ENCODE peak calls at places on chromosome 4, in five cellular contexts. A is HL-60, E is A549, O is HepG2, Y is HCT116. Q is an unnamed sample.

GRCh38 chr4:19408488-19408887 is 843.2 kb upstream of the SLIT2 start:
- DNase-seq in E (no peak), Y (no peak), O (no peak), A (no peak), Q (no peak)

GRCh38 chr4:141462361-141462760 is 174.0 kb upstream of the IL15 start:
- DNase-seq in Y (no peak), E (no peak), A (no peak), O (no peak), Q (no peak)

GRCh38 chr4:144820115-144820514 is 174.2 kb downstream of the HHIP start:
- DNase-seq in E (no peak), A (no peak), O (no peak), Y (no peak), Q (no peak)

GRCh38 chr4:112312610-112313239 is 15.6 kb downstream of the ALPK1 start:
- DNase-seq in A (peak; percentile 85), O (no peak), Y (no peak), E (no peak), Q (no peak)

GRCh38 chr4:174256277-174256713 is 27.2 kb downstream of the FBXO8 start:
- DNase-seq in O (no peak), Y (no peak), E (no peak), A (no peak), Q (no peak)

GRCh38 chr4:159413252-159413941 is 310.5 kb downstream of the RAPGEF2 start:
- DNase-seq in E (no peak), Y (no peak), O (no peak), A (no peak), Q (no peak)

GRCh38 chr4:182918791-182919302 is 1.7 kb upstream of the DCTD start:
- DNase-seq in Y (no peak), E (no peak), A (peak; percentile 46), O (no peak), Q (no peak)

GRCh38 chr4:25155957-25156356 is 4.3 kb downstream of the SEPSECS start:
- DNase-seq in O (peak; percentile 45), A (no peak), Y (no peak), E (no peak), Q (no peak)

GRCh38 chr4:5524900-5525299 is 183.5 kb downstream of the EVC2 start:
- DNase-seq in A (no peak), Y (no peak), E (no peak), O (no peak), Q (no peak)
- TF ChIP-seq REST in A (no peak), Y (no peak), E (no peak), O (no peak), Q (no peak)

GRCh38 chr4:114081783-114082182 is 102.3 kb upstream of the ARSJ start:
- DNase-seq in A (no peak), O (no peak), E (no peak), Y (no peak), Q (no peak)

GRCh38 chr4:114076865-114077264 is 97.4 kb upstream of the ARSJ start:
- DNase-seq in O (no peak), A (no peak), E (no peak), Y (no peak), Q (no peak)

GRCh38 chr4:114078636-114079035 is 99.2 kb upstream of the ARSJ start:
- DNase-seq in Y (no peak), E (no peak), O (no peak), A (no peak), Q (no peak)

GRCh38 chr4:114082348-114082747 is 102.9 kb upstream of the ARSJ start:
- DNase-seq in O (no peak), Y (no peak), E (no peak), A (no peak), Q (no peak)

GRCh38 chr4:114077610-114078009 is 98.2 kb upstream of the ARSJ start:
- DNase-seq in E (no peak), A (no peak), Y (peak; percentile 26), O (no peak), Q (peak; percentile 2)
- TF ChIP-seq REST in E (no peak), A (no peak), Y (no peak), O (no peak), Q (no peak)

GRCh38 chr4:127634181-127634580 is 1.4 kb downstream of the INTU start:
- DNase-seq in Y (no peak), A (no peak), O (no peak), E (no peak), Q (no peak)

GRCh38 chr4:127631420-127631819 is 1.3 kb upstream of the INTU start:
- DNase-seq in Y (no peak), E (no peak), O (no peak), A (no peak), Q (no peak)

GRCh38 chr4:127630152-127630551 is 2.6 kb upstream of the INTU start:
- DNase-seq in E (no peak), A (no peak), O (no peak), Y (no peak), Q (no peak)

DNA sequence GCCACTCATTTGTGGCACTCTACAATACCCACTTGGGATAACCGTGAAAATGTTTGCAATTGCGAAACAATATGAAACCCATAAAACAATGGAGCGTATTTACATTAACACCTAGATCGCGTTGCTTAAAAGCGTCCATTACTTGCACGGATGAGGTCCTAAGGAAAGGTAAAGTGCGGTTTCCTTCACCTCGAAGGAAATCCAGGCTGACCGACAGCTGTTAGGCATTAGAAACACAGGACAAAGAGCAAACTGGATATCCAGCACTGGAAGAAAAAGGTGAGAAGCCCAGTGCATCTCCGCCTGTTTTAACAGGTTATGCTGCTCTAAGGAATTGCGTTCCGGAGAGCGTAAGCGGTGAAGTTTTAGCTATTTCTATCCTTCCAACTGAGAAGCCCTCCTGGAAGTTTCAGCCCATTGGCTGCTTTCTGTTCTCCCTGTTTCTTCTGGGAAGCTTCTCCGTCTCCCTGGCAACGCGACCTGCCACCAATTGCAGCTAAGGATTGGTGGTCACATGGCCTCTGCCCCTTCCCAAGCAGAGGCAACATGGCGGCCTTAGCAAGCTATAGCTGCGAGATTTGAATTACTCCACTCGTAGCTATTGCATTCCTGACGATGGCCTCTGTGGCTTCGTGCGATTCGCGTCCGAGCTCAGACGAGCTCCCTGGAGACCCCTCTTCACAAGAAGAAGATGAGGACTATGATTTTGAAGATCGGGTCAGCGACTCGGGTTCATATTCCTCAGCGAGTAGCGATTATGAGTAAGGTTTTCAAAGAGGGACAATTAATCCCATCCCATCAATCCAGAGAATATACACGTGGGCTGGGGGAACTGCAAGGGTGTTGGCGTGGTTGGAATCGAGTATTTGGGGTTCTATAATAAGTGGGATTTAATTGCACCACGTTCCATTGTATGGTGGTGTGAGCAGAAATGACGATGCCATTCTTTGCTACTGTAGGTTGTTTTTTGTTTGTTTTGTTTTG is at the start of gene INTU:
- DNase-seq in Y (peak; percentile 92), E (peak; percentile 87), O (peak; percentile 93), A (peak; percentile 96), Q (peak; percentile 61)
- TF ChIP-seq REST in Y (no peak), E (no peak), O (no peak), A (no peak), Q (no peak)

DNA sequence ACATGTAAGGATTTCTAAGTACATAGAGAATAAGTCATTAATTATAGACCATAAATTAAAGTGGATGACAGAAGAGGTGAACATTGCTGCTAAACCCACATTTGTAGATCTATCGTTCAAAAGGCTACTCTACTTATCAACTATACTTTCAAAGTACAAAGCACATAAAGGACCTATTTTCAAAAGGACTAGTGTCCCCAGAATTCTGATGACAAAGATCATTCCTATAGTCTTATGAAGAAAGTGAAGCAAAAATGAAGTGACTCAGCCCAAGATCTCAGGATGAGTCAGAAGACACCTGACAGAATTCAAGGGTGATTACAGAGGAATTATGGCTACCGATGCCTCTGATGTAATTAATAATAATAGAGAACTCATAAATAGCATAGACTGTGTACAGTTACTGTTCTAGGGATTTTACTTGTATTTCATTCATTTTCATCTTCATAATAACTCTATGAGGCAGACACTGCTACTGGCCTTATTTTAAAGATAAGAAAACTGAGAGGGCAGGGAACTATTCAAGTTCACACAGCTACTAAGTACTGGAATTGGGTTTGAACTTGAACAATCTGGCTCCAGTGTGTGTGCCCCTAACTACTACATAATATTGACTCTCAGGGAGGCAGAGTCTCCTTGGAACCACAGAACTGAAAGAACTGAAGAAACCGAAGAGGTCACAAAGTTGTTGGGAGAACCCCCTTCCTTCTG is 17.1 kb downstream of the USP46 start:
- DNase-seq in O (no peak), Y (peak; percentile 88), A (no peak), E (no peak), Q (peak; percentile 28)
- TF ChIP-seq REST in O (no peak), Y (no peak), A (no peak), E (no peak), Q (no peak)

GRCh38 chr4:184644553-184645307 is 4.5 kb downstream of the CASP3 start:
- DNase-seq in A (no peak), E (no peak), Y (no peak), O (no peak), Q (no peak)
- TF ChIP-seq REST in A (no peak), E (no peak), Y (no peak), O (no peak), Q (no peak)

DNA sequence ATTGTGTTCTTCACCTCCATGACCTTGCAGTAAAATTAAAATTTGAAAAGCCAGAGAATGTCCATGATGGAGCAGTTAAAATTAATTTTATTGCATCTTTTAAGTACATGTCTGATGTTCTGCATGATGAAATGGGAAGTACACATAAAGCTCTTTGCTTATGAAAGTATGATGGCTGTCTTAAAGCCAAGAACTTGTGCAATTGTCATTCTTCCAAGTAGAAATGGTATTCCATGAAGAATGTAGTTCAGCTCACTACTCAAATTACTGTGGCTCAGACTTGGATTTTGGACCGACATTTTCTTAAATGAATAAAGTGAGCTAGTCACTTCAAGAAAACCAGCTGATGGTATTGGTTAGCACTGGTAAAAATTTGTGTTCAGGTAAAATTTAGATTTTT is 161.7 kb upstream of the CXCL13 start:
- DNase-seq in A (no peak), Y (no peak), O (no peak), E (no peak), Q (no peak)
- TF ChIP-seq REST in A (no peak), Y (no peak), O (no peak), E (no peak), Q (no peak)

GRCh38 chr4:74438661-74439060 is 6.3 kb upstream of the AREG start:
- DNase-seq in Y (no peak), E (no peak), A (no peak), O (no peak), Q (no peak)

GRCh38 chr4:74437866-74438265 is 7.1 kb upstream of the AREG start:
- DNase-seq in E (no peak), Y (no peak), O (no peak), A (no peak), Q (no peak)

GRCh38 chr4:74439952-74440351 is 5.0 kb upstream of the AREG start:
- DNase-seq in E (no peak), A (no peak), O (no peak), Y (no peak), Q (no peak)

GRCh38 chr4:74441744-74442143 is 3.2 kb upstream of the AREG start:
- DNase-seq in E (no peak), Y (no peak), O (no peak), A (no peak), Q (no peak)

GRCh38 chr4:74440356-74440755 is 4.6 kb upstream of the AREG start:
- DNase-seq in A (no peak), O (peak; percentile 59), Y (no peak), E (no peak), Q (no peak)
- TF ChIP-seq REST in A (no peak), O (no peak), Y (no peak), E (no peak), Q (no peak)

Q was measured in Panc1.